ENCODE peak calls at places on chromosomes 6 and 20, in four cellular contexts. T, C, E and Y are unnamed samples.

GRCh38 chr20:17885544-17885943 is 83.0 kb downstream of the SNX5 start:
- DNase-seq in T (no peak), C (no peak), E (no peak), Y (peak; percentile 47)

GRCh38 chr6:10309826-10310405 is 105.0 kb downstream of the TFAP2A start:
- DNase-seq in T (no peak), C (peak; percentile 49), E (no peak), Y (no peak)

GRCh38 chr20:58839474-58839874 is 11.2 kb downstream of the GNAS-AS1 start:
- DNase-seq in T (peak; percentile 18), C (peak; percentile 74), E (no peak), Y (peak; percentile 77)

GRCh38 chr20:61434361-61434781 is 182.3 kb downstream of the CDH4 start:
- DNase-seq in T (no peak), C (no peak), E (no peak), Y (no peak)

GRCh38 chr6:135224037-135224647 is 43.0 kb downstream of the MYB start:
- DNase-seq in T (no peak), C (no peak), E (no peak), Y (no peak)

GRCh38 chr6:44563397-44563796 is 175.9 kb downstream of the CDC5L start:
- DNase-seq in T (peak; percentile 73), C (peak; percentile 4), E (no peak), Y (peak; percentile 19)

GRCh38 chr6:15937582-15937981 is 191.3 kb upstream of the MYLIP start:
- DNase-seq in T (no peak), C (no peak), E (no peak), Y (no peak)

GRCh38 chr20:5150226-5151076 is 23.6 kb downstream of the CDS2 start:
- DNase-seq in T (no peak), C (no peak), E (no peak), Y (no peak)

GRCh38 chr6:166589334-166589731 is 2.9 kb upstream of the RAMACL start:
- DNase-seq in T (no peak), C (no peak), E (no peak), Y (no peak)

GRCh38 chr6:43495409-43495941 is 14.7 kb downstream of the LRRC73 start:
- DNase-seq in T (no peak), C (no peak), E (no peak), Y (no peak)

GRCh38 chr6:105164418-105164817 is 15.4 kb downstream of the POPDC3 start:
- DNase-seq in T (no peak), C (no peak), E (no peak), Y (no peak)

GRCh38 chr6:152356659-152357058 is 280.5 kb downstream of the SYNE1 start:
- DNase-seq in T (no peak), C (peak; percentile 64), E (no peak), Y (no peak)

GRCh38 chr20:10433623-10434466 is at the start of gene MKKS:
- DNase-seq in T (peak; percentile 82), C (peak; percentile 90), E (peak; percentile 93), Y (peak; percentile 98)

GRCh38 chr20:49853640-49854039 is 41.0 kb downstream of the SLC9A8 start:
- DNase-seq in T (no peak), C (peak; percentile 72), E (no peak), Y (no peak)

GRCh38 chr6:75735491-75736186 is 13.4 kb upstream of the MYO6 start:
- DNase-seq in T (no peak), C (no peak), E (no peak), Y (no peak)

GRCh38 chr6:53309059-53309896 is 39.5 kb downstream of the ELOVL5 start:
- DNase-seq in T (no peak), C (no peak), E (no peak), Y (no peak)

GRCh38 chr20:63639093-63639860 is 12.4 kb upstream of the GMEB2 start:
- DNase-seq in T (no peak), C (no peak), E (no peak), Y (peak; percentile 97)

GRCh38 chr6:3355011-3355357 is 96.2 kb downstream of the PSMG4 start:
- DNase-seq in T (no peak), C (no peak), E (no peak), Y (no peak)

GRCh38 chr6:3357669-3358068 is 98.9 kb downstream of the PSMG4 start:
- DNase-seq in T (no peak), C (no peak), E (no peak), Y (no peak)

GRCh38 chr6:3355358-3356055 is 96.8 kb downstream of the PSMG4 start:
- DNase-seq in T (no peak), C (peak; percentile 38), E (no peak), Y (peak; percentile 84)

GRCh38 chr6:3356824-3357420 is 98.2 kb downstream of the PSMG4 start:
- DNase-seq in T (no peak), C (no peak), E (no peak), Y (no peak)

DNA sequence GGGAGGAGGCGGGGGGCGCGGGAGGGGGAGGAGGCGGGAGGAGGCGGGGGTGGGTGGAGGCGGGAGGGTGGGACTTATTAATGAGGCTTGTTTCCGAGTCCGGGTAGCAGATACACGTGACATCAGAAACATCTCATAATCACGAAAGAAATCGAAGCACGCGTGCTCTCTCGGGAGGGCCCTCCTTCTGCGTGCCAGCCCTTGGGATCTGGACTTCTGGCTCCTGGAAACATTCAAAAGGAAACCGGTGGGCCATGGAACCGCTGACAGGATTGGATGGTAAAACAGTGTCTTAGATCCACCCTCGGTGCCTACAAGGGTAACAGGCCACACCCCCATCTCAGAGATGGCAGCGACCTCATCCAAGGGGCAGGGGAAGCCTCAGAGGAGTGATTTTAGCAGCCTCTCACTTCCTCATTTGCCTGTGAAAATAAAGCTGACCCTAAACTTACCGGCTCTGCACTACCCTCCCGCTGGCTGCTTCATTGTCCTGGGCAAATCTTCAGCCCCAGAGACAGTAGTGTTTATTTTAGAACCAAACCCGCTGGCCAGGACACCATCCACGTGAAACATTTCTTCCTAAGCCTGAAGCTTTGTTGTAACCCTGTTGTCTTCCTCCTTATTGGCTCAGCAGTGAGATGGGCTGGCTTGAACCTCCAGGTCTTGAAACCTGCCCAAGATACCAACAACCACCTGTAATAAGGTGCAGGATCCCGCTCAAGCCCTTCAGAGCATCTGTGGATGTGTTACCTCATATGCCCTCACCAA is 97.5 kb downstream of the PSMG4 start:
- DNase-seq in T (peak; percentile 88), C (peak; percentile 91), E (peak; percentile 89), Y (peak; percentile 92)
- TF ChIP-seq POLR2AphosphoS5 in T (peak; percentile 80), C (no peak), E (no peak), Y (peak; percentile 18)

GRCh38 chr6:3195695-3196497 is 31.6 kb downstream of the TUBB2B start:
- DNase-seq in T (no peak), C (peak; percentile 71), E (no peak), Y (no peak)
- TF ChIP-seq POLR2AphosphoS5 in T (no peak), C (no peak), E (no peak), Y (no peak)

DNA sequence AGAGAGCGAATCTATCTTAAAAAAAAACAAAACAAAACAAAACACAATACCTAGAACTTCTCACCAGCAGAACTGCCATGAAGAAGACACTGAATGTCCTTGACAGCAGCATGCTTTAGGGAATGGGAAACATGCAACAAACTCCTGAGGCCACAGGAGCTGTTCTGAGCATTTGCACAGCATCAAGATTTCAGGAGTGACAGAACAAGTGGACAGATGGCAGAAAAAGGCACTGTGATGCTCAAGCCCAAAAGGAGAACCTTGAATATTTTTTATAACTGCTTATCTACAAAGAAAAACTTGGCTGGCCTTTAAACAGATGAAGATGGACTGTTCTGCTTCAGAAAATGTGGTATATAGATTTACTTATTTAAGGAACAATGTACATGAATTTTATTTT is 158.9 kb downstream of the RALGAPA2 start:
- DNase-seq in T (no peak), C (no peak), E (no peak), Y (no peak)
- TF ChIP-seq POLR2AphosphoS5 in T (no peak), C (no peak), E (no peak), Y (no peak)

GRCh38 chr20:36084897-36085617 is 69.5 kb upstream of the EPB41L1 start:
- DNase-seq in T (no peak), C (no peak), E (no peak), Y (no peak)
- TF ChIP-seq POLR2AphosphoS5 in T (no peak), C (no peak), E (no peak), Y (no peak)

GRCh38 chr6:25602680-25602982 is 49.4 kb upstream of the SCGN start:
- DNase-seq in T (no peak), C (no peak), E (no peak), Y (no peak)

GRCh38 chr6:25599516-25600060 is 52.4 kb upstream of the SCGN start:
- DNase-seq in T (no peak), C (no peak), E (no peak), Y (no peak)

GRCh38 chr6:25601797-25602679 is 50.0 kb upstream of the SCGN start:
- DNase-seq in T (no peak), C (peak; percentile 73), E (no peak), Y (no peak)

GRCh38 chr6:25596928-25597818 is 54.8 kb upstream of the SCGN start:
- DNase-seq in T (no peak), C (no peak), E (no peak), Y (no peak)
- TF ChIP-seq POLR2AphosphoS5 in T (no peak), C (no peak), E (no peak), Y (no peak)

GRCh38 chr6:145315982-145316600 is 419.2 kb downstream of the EPM2A start:
- DNase-seq in T (no peak), C (peak; percentile 2), E (no peak), Y (no peak)

GRCh38 chr6:145323652-145324051 is 411.7 kb downstream of the EPM2A start:
- DNase-seq in T (no peak), C (no peak), E (no peak), Y (no peak)

GRCh38 chr6:145318952-145319351 is 416.4 kb downstream of the EPM2A start:
- DNase-seq in T (no peak), C (peak; percentile 4), E (no peak), Y (no peak)

GRCh38 chr6:145319605-145320004 is 415.7 kb downstream of the EPM2A start:
- DNase-seq in T (no peak), C (no peak), E (no peak), Y (no peak)
- TF ChIP-seq POLR2AphosphoS5 in T (no peak), C (no peak), E (no peak), Y (no peak)